ENCODE peak calls at places on chromosome 4, in nine cellular contexts. F, A, E, I, X, R, G, P and V are unnamed samples.

GRCh38 chr4:181701219-181701618 is 542.0 kb upstream of the TENM3 start:
- DNase-seq in G (no peak), E (no peak), X (no peak), A (no peak), P (no peak), I (no peak), R (no peak), F (no peak), V (no peak)

GRCh38 chr4:122458625-122459024 is 2.1 kb upstream of the IL2 start:
- DNase-seq in A (no peak), F (peak), E (no peak), I (no peak), G (no peak), X (no peak), R (peak), P (no peak), V (no peak)

GRCh38 chr4:106914223-106914622 is 121.9 kb downstream of the DKK2 start:
- DNase-seq in P (peak), G (no peak), R (peak), I (no peak), X (no peak), E (no peak), A (no peak), F (no peak), V (no peak)

GRCh38 chr4:176635372-176636261 is 157.1 kb downstream of the VEGFC start:
- DNase-seq in G (no peak), I (peak), E (no peak), X (no peak), P (peak), F (peak), R (peak), A (no peak), V (no peak)

GRCh38 chr4:19382993-19383392 is 868.7 kb upstream of the SLIT2 start:
- DNase-seq in E (no peak), F (peak), I (peak), P (peak), R (peak), A (no peak), G (no peak), X (peak), V (no peak)

GRCh38 chr4:176539785-176540175 is 220.0 kb downstream of the SPCS3 start:
- DNase-seq in R (peak), P (peak), I (no peak), F (peak), E (no peak), A (no peak), G (no peak), X (no peak), V (no peak)

GRCh38 chr4:105807496-105807895 is 87.8 kb upstream of the NPNT start:
- DNase-seq in F (peak), R (peak), E (no peak), I (peak), P (peak), G (no peak), A (no peak), X (no peak), V (no peak)

GRCh38 chr4:130336585-130337217 is 1240.7 kb downstream of the C4orf33 start:
- DNase-seq in P (peak), F (peak), G (peak), R (peak), I (peak), X (no peak), A (no peak), E (no peak), V (no peak)

GRCh38 chr4:68864438-68865177 is 48.8 kb downstream of the UGT2B10 start:
- DNase-seq in F (no peak), E (no peak), I (no peak), A (no peak), R (no peak), G (no peak), X (no peak), P (no peak), V (no peak)

GRCh38 chr4:5256416-5256815 is 205.1 kb downstream of the STK32B start:
- DNase-seq in E (no peak), A (no peak), I (no peak), G (no peak), P (no peak), R (no peak), X (no peak), F (no peak), V (no peak)

DNA sequence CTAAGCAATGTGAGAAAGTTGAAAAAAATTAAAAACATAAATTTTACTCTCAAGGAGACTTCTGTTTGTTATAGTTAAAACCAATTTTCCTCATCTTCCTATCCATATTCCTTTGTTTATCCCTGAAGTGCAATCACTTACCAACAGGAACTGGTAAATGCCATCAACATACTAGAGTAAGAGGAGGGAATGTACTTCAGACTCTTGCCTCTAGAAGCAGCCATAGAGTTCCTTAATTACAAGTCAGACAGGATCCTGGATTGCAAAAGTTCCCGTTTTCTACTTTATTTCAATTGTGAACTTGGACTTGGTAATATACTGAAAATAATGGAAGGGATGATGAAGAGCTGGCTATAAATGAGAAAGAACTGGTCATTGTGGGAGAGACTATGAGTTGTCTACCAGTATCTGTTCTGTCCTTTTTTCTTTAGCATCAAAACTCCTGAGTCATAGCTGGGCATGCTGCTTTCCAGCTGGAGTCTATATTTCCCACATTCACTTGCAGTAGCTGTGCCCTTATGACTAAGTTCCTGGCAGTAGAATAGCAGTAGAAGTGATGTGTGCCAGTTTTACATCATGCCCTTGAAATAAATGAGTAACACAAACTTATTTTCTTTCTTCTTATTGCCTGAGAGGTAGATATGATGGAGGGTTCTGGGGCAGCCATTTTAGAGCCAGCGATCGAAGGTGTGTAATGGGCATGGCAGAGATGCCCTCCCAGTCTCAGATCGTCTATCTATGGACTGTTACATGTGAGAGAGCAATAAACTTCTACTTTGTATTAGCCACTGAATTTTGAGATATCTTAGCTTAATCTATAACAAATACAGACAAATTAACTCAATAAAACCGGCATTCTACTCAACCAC is 26.8 kb upstream of the SPARCL1 start:
- DNase-seq in P (peak), G (no peak), E (no peak), I (peak), R (peak), F (peak), X (peak), A (no peak), V (no peak)
- TF ChIP-seq CTCF in P (no peak), G (no peak), E (no peak), I (no peak), R (no peak), F (no peak), X (no peak), A (no peak), V (no peak)

GRCh38 chr4:39067031-39067430 is 5.0 kb downstream of the KLHL5 start:
- DNase-seq in X (no peak), E (no peak), R (no peak), P (no peak), G (no peak), A (no peak), F (no peak), I (no peak), V (no peak)

GRCh38 chr4:39061450-39061849 is 582 bp upstream of the KLHL5 start:
- DNase-seq in G (no peak), A (no peak), F (no peak), I (no peak), E (no peak), P (no peak), R (no peak), X (no peak), V (no peak)

GRCh38 chr4:39062094-39062493 is at the start of gene KLHL5:
- DNase-seq in P (no peak), R (no peak), E (no peak), I (no peak), X (no peak), G (peak), F (peak), A (no peak), V (no peak)

GRCh38 chr4:39066371-39066770 is 4.3 kb downstream of the KLHL5 start:
- DNase-seq in F (no peak), A (no peak), E (no peak), R (no peak), X (no peak), G (no peak), P (peak), I (no peak), V (no peak)

GRCh38 chr4:39062499-39062898 is 467 bp downstream of the KLHL5 start:
- DNase-seq in E (no peak), R (no peak), F (peak), A (no peak), P (no peak), X (no peak), I (no peak), G (peak), V (no peak)
- TF ChIP-seq CTCF in E (no peak), R (no peak), F (no peak), A (no peak), P (no peak), X (no peak), I (no peak), G (no peak), V (no peak)

DNA sequence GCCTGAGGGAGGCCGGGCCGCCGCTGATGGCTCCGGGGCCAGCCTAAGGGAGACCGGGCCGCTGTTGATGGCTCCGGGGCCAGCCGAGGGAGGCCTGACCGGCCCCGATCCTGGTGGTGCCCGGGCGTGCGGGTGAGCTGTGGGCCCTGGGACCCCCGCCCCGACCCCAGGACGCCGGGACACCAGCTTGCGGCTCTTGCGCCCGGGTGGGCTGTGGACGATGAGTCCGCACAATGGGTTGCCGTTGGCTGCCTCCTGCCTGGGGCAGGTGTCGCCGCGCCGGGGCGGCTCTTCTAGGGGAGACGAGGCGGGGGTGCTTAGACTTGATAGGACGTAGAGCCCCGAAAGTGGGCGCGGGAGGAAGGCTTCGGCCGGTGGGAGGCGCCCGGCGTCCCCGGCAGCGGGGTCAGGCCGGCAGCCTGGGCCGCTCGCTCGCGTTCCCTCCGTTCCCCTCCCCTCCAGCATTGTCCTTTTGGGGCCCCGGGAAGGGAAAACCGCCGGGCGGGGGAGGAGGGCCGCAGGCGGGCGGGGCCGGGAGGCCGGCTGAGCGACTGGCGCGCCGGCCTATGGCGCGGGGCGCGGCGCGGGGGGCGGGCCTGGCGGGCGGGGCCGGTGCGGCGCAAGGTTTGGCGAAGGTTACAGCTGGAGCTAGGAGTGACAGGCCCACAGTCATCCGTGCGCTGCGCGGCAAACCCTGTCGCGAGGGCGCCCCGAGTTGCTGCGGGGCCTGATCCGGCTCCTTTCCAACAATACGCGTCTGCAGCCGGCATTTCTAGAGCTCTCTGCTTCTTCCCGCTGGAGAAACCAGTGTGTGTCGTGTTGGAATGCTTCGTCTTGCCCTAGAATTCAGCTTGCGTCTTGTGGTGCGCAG is 819 bp downstream of the KIAA0232 start:
- DNase-seq in F (peak), P (peak), I (peak), E (peak), R (peak), X (peak), A (peak), G (peak), V (peak)
- TF ChIP-seq CTCF in F (no peak), P (no peak), I (no peak), E (peak), R (peak), X (peak), A (no peak), G (peak), V (no peak)

GRCh38 chr4:83455300-83456183 is at the start of the genes HELQ and MRPS18C:
- DNase-seq in E (peak), G (peak), A (peak), P (peak), I (peak), X (peak), R (peak), F (peak), V (peak)
- TF ChIP-seq CTCF in E (peak), G (peak), A (peak), P (peak), I (peak), X (peak), R (peak), F (peak), V (no peak)

GRCh38 chr4:127782275-127783025 is at the start of gene HSPA4L:
- DNase-seq in F (peak), P (peak), G (no peak), I (no peak), E (peak), A (peak), X (no peak), R (peak), V (peak)
- TF ChIP-seq CTCF in F (no peak), P (no peak), G (peak), I (peak), E (peak), A (peak), X (peak), R (peak), V (no peak)

DNA sequence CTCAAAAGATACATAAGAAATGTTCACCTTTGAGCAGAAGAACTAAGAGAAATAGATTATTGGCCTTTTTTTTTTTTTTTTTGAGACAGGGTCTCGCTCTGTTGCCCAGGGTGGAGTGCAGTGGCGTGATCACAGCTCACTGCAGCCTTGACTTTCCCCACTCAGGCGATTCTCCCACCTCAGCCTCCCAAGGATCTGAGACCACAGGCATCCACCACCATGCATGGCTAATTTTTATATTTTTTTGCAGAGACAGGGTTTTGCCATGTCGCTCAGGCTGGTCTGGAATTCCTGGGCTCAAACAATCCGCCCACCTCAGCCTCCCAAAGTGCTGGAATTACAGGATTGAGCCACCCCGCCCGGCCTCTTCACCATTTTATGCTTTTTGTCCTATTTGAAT is 2.9 kb upstream of the TLR6 start:
- DNase-seq in A (no peak), G (no peak), E (no peak), P (no peak), I (no peak), R (no peak), X (no peak), F (no peak), V (no peak)
- TF ChIP-seq CTCF in A (no peak), G (no peak), E (no peak), P (no peak), I (no peak), R (no peak), X (no peak), F (no peak), V (no peak)

GRCh38 chr4:166458756-166459155 is 585.7 kb downstream of the TLL1 start:
- DNase-seq in E (no peak), I (no peak), R (peak), F (peak), G (no peak), A (no peak), X (no peak), P (peak), V (no peak)

GRCh38 chr4:166459616-166460015 is 586.6 kb downstream of the TLL1 start:
- DNase-seq in P (no peak), X (no peak), G (no peak), E (no peak), F (no peak), I (no peak), A (no peak), R (no peak), V (no peak)

DNA sequence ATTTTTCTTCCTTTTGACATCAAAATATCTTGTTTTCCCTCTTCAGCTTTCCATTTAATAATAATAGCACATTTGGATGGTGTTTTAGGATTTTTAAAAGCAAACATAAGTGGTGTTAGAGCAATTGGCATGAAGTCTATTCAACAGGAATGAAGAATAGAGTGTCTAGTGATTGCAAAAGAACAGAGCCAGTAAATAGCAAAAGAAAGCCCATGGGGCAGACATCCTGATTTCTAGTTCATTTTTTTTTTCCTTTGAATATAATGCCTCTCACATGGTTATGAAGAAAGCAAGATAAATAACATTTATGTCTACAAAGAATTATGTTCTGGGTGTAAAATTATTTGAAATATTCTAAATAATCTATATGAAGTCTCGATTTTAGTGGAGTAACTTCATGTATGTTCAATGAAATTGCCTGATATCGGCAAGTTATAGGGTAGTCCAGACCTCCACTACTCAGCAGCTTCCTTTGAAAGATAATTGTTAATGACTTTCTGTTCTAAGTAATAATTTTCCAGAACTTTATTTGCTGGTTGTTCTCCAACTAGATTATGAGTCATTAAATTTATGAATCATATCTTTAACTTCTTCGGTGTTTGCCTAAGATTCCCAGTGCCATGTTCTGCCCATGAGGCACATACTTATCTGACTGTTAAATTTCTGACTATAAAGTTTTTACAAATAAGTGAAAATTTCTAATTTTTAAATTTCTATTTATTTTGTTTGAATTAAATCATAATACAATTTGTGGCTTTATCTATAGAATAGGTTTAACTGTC is 587.9 kb downstream of the TLL1 start:
- DNase-seq in E (no peak), P (peak), G (no peak), I (no peak), R (peak), F (peak), X (no peak), A (no peak), V (no peak)
- TF ChIP-seq CTCF in E (no peak), P (no peak), G (no peak), I (no peak), R (no peak), F (no peak), X (no peak), A (no peak), V (no peak)